ENCODE peak calls at places on chromosomes 6 and 20, in eight cellular contexts. One of them, this sample, is unnamed.

GRCh38 chr6:139732451-139732850 is 358.0 kb upstream of the CITED2 start:
- DNase-seq in right lobe of liver: no peak
- DNase-seq in AG04449: no peak
- DNase-seq in upper lobe of right lung: no peak
- DNase-seq in A673: no peak
- DNase-seq in cardiac fibroblast: peak
- DNase-seq in tibial nerve: peak
- DNase-seq in prostate gland: peak
- DNase-seq in this sample: peak

GRCh38 chr20:32960849-32961731 is 43.1 kb downstream of the SUN5 start:
- DNase-seq in AG04449: no peak
- DNase-seq in A673: no peak
- DNase-seq in cardiac fibroblast: no peak
- DNase-seq in tibial nerve: no peak
- DNase-seq in right lobe of liver: no peak
- DNase-seq in prostate gland: no peak
- DNase-seq in upper lobe of right lung: peak
- DNase-seq in this sample: no peak

GRCh38 chr6:44016131-44016870 is 111.0 kb downstream of the MRPL14 start:
- DNase-seq in cardiac fibroblast: peak
- DNase-seq in A673: no peak
- DNase-seq in AG04449: no peak
- DNase-seq in tibial nerve: no peak
- DNase-seq in upper lobe of right lung: peak
- DNase-seq in right lobe of liver: no peak
- DNase-seq in prostate gland: no peak
- DNase-seq in this sample: peak

GRCh38 chr6:44630125-44631028 is 242.9 kb downstream of the CDC5L start:
- DNase-seq in right lobe of liver: peak
- DNase-seq in prostate gland: peak
- DNase-seq in A673: peak
- DNase-seq in AG04449: no peak
- DNase-seq in tibial nerve: no peak
- DNase-seq in upper lobe of right lung: no peak
- DNase-seq in cardiac fibroblast: peak
- DNase-seq in this sample: peak

GRCh38 chr20:14966203-14966602 is 628.8 kb upstream of the FLRT3 start:
- DNase-seq in upper lobe of right lung: no peak
- DNase-seq in right lobe of liver: no peak
- DNase-seq in prostate gland: no peak
- DNase-seq in tibial nerve: no peak
- DNase-seq in A673: no peak
- DNase-seq in cardiac fibroblast: no peak
- DNase-seq in AG04449: no peak
- DNase-seq in this sample: no peak

GRCh38 chr20:33940701-33941100 is 53.0 kb upstream of the RALY start:
- DNase-seq in upper lobe of right lung: no peak
- DNase-seq in AG04449: no peak
- DNase-seq in A673: no peak
- DNase-seq in cardiac fibroblast: no peak
- DNase-seq in prostate gland: no peak
- DNase-seq in tibial nerve: no peak
- DNase-seq in right lobe of liver: no peak
- DNase-seq in this sample: no peak

GRCh38 chr6:37696220-37696840 is 1.4 kb downstream of the MDGA1 start:
- DNase-seq in right lobe of liver: peak
- DNase-seq in upper lobe of right lung: no peak
- DNase-seq in cardiac fibroblast: peak
- DNase-seq in A673: no peak
- DNase-seq in AG04449: no peak
- DNase-seq in tibial nerve: no peak
- DNase-seq in prostate gland: no peak
- DNase-seq in this sample: no peak

GRCh38 chr6:19538086-19538485 is 299.1 kb upstream of the ID4 start:
- DNase-seq in right lobe of liver: no peak
- DNase-seq in cardiac fibroblast: no peak
- DNase-seq in tibial nerve: no peak
- DNase-seq in upper lobe of right lung: no peak
- DNase-seq in prostate gland: peak
- DNase-seq in AG04449: no peak
- DNase-seq in A673: no peak
- DNase-seq in this sample: no peak

GRCh38 chr6:152380351-152380767 is 256.8 kb downstream of the SYNE1 start:
- DNase-seq in prostate gland: no peak
- DNase-seq in upper lobe of right lung: no peak
- DNase-seq in tibial nerve: peak
- DNase-seq in A673: peak
- DNase-seq in right lobe of liver: no peak
- DNase-seq in AG04449: peak
- DNase-seq in cardiac fibroblast: peak
- DNase-seq in this sample: peak

GRCh38 chr6:1672379-1672778 is 62.7 kb downstream of the FOXC1 start:
- DNase-seq in A673: no peak
- DNase-seq in cardiac fibroblast: peak
- DNase-seq in right lobe of liver: no peak
- DNase-seq in tibial nerve: no peak
- DNase-seq in upper lobe of right lung: no peak
- DNase-seq in AG04449: no peak
- DNase-seq in prostate gland: no peak
- DNase-seq in this sample: no peak

GRCh38 chr6:14910692-14911547 is 334.9 kb upstream of the JARID2 start:
- DNase-seq in A673: peak
- DNase-seq in upper lobe of right lung: peak
- DNase-seq in prostate gland: no peak
- DNase-seq in right lobe of liver: peak
- DNase-seq in tibial nerve: peak
- DNase-seq in AG04449: no peak
- DNase-seq in cardiac fibroblast: peak
- DNase-seq in this sample: no peak

GRCh38 chr6:14900919-14901318 is 344.9 kb upstream of the JARID2 start:
- DNase-seq in AG04449: no peak
- DNase-seq in cardiac fibroblast: no peak
- DNase-seq in upper lobe of right lung: no peak
- DNase-seq in tibial nerve: no peak
- DNase-seq in A673: no peak
- DNase-seq in prostate gland: no peak
- DNase-seq in right lobe of liver: no peak
- DNase-seq in this sample: no peak

GRCh38 chr6:14903176-14904088 is 342.4 kb upstream of the JARID2 start:
- DNase-seq in tibial nerve: no peak
- DNase-seq in right lobe of liver: no peak
- DNase-seq in prostate gland: no peak
- DNase-seq in cardiac fibroblast: no peak
- DNase-seq in upper lobe of right lung: no peak
- DNase-seq in AG04449: no peak
- DNase-seq in A673: no peak
- DNase-seq in this sample: no peak

GRCh38 chr6:14906621-14907020 is 339.2 kb upstream of the JARID2 start:
- DNase-seq in right lobe of liver: no peak
- DNase-seq in upper lobe of right lung: no peak
- DNase-seq in prostate gland: no peak
- DNase-seq in cardiac fibroblast: no peak
- DNase-seq in A673: no peak
- DNase-seq in tibial nerve: no peak
- DNase-seq in AG04449: no peak
- DNase-seq in this sample: no peak

GRCh38 chr6:14905201-14905600 is 340.7 kb upstream of the JARID2 start:
- DNase-seq in right lobe of liver: no peak
- DNase-seq in upper lobe of right lung: no peak
- DNase-seq in AG04449: no peak
- DNase-seq in tibial nerve: no peak
- DNase-seq in cardiac fibroblast: no peak
- DNase-seq in A673: no peak
- DNase-seq in prostate gland: no peak
- DNase-seq in this sample: no peak
- TF ChIP-seq CTCF in right lobe of liver: no peak
- TF ChIP-seq CTCF in upper lobe of right lung: no peak
- TF ChIP-seq CTCF in AG04449: no peak
- TF ChIP-seq CTCF in tibial nerve: no peak
- TF ChIP-seq CTCF in cardiac fibroblast: no peak
- TF ChIP-seq CTCF in A673: no peak
- TF ChIP-seq CTCF in prostate gland: no peak
- TF ChIP-seq CTCF in this sample: no peak

GRCh38 chr6:31175961-31176360 is 5.5 kb upstream of the POU5F1 start:
- DNase-seq in upper lobe of right lung: no peak
- DNase-seq in AG04449: peak
- DNase-seq in A673: no peak
- DNase-seq in cardiac fibroblast: peak
- DNase-seq in right lobe of liver: no peak
- DNase-seq in tibial nerve: no peak
- DNase-seq in prostate gland: no peak
- DNase-seq in this sample: peak

GRCh38 chr6:31179042-31179386 is 8.5 kb upstream of the POU5F1 start:
- DNase-seq in prostate gland: no peak
- DNase-seq in upper lobe of right lung: no peak
- DNase-seq in right lobe of liver: no peak
- DNase-seq in AG04449: no peak
- DNase-seq in tibial nerve: no peak
- DNase-seq in A673: no peak
- DNase-seq in cardiac fibroblast: no peak
- DNase-seq in this sample: no peak

GRCh38 chr6:31180500-31180899 is 10.0 kb upstream of the POU5F1 start:
- DNase-seq in A673: no peak
- DNase-seq in right lobe of liver: peak
- DNase-seq in AG04449: no peak
- DNase-seq in upper lobe of right lung: peak
- DNase-seq in cardiac fibroblast: peak
- DNase-seq in tibial nerve: no peak
- DNase-seq in prostate gland: no peak
- DNase-seq in this sample: peak

GRCh38 chr6:31178143-31179041 is 7.9 kb upstream of the POU5F1 start:
- DNase-seq in prostate gland: no peak
- DNase-seq in upper lobe of right lung: no peak
- DNase-seq in A673: no peak
- DNase-seq in AG04449: no peak
- DNase-seq in right lobe of liver: no peak
- DNase-seq in cardiac fibroblast: peak
- DNase-seq in tibial nerve: no peak
- DNase-seq in this sample: no peak

DNA sequence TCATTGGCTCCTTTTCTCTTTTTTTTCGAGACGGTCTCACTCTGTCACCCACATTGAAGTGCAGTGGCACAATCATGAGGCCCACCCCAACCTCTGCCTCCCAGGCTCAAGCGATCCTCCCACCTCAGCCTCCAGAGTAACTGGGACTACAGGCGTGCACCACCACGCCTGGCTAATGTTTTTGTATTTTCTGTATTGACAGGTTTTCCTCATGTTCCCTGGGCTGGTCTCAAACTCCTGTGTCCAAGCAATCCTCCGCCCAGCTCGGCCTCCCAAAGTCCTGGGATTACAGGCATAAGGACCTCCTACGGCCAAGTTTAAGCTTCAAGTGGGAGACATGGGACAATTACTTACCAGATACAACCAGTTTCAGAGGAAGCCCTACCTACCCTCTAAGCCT is 9.4 kb upstream of the POU5F1 start:
- DNase-seq in AG04449: no peak
- DNase-seq in right lobe of liver: no peak
- DNase-seq in upper lobe of right lung: no peak
- DNase-seq in prostate gland: no peak
- DNase-seq in A673: no peak
- DNase-seq in tibial nerve: no peak
- DNase-seq in cardiac fibroblast: no peak
- DNase-seq in this sample: no peak
- H3K4me3 ChIP-seq in AG04449: peak
- H3K4me3 ChIP-seq in right lobe of liver: no peak
- H3K4me3 ChIP-seq in upper lobe of right lung: peak
- H3K4me3 ChIP-seq in prostate gland: no peak
- H3K4me3 ChIP-seq in A673: no peak
- H3K4me3 ChIP-seq in tibial nerve: no peak
- H3K4me3 ChIP-seq in cardiac fibroblast: peak
- H3K4me3 ChIP-seq in this sample: peak

GRCh38 chr6:135906542-135906941 is 55.0 kb downstream of the PDE7B start:
- DNase-seq in AG04449: no peak
- DNase-seq in right lobe of liver: no peak
- DNase-seq in prostate gland: no peak
- DNase-seq in cardiac fibroblast: peak
- DNase-seq in upper lobe of right lung: no peak
- DNase-seq in tibial nerve: no peak
- DNase-seq in A673: no peak
- DNase-seq in this sample: no peak

GRCh38 chr6:135905604-135906300 is 54.3 kb downstream of the PDE7B start:
- DNase-seq in tibial nerve: no peak
- DNase-seq in A673: no peak
- DNase-seq in AG04449: no peak
- DNase-seq in upper lobe of right lung: no peak
- DNase-seq in right lobe of liver: no peak
- DNase-seq in cardiac fibroblast: no peak
- DNase-seq in prostate gland: no peak
- DNase-seq in this sample: no peak

GRCh38 chr6:135910943-135911618 is 59.6 kb downstream of the PDE7B start:
- DNase-seq in cardiac fibroblast: no peak
- DNase-seq in AG04449: no peak
- DNase-seq in prostate gland: no peak
- DNase-seq in upper lobe of right lung: no peak
- DNase-seq in tibial nerve: no peak
- DNase-seq in right lobe of liver: no peak
- DNase-seq in A673: no peak
- DNase-seq in this sample: no peak

GRCh38 chr6:135913785-135914184 is 62.3 kb downstream of the PDE7B start:
- DNase-seq in prostate gland: no peak
- DNase-seq in right lobe of liver: no peak
- DNase-seq in upper lobe of right lung: no peak
- DNase-seq in cardiac fibroblast: no peak
- DNase-seq in A673: no peak
- DNase-seq in AG04449: no peak
- DNase-seq in tibial nerve: no peak
- DNase-seq in this sample: no peak

DNA sequence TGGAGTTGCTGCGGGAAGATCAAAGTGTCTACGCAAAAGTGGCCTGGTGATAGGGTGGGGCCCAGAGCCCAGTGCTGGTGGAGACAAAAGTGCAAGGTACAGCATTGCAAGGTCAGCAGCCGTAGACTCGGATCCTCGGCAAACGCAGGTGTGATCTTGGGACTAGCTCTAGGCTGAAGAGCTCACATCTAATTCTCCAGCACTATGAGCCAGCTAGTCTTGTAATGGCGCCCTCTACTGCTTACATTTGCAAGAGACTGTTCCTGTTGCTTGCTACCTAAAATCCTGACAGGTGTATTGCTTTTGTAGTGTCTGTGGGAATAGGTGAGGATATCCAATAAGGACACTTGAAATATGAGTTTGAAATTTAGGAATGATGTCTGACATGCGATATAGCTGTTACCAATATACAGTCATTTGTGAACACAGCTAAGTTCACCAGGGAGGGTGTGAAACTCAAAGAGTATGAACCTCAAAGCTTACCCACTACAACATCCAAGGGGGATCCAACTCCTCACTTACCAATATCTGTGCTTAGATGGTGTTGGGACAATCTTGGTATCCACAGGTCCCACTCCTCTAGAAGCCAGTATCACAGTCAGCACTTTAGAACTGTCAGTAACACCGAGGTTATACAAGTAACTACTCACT is 58.4 kb downstream of the PDE7B start:
- DNase-seq in A673: peak
- DNase-seq in upper lobe of right lung: no peak
- DNase-seq in right lobe of liver: peak
- DNase-seq in tibial nerve: peak
- DNase-seq in cardiac fibroblast: peak
- DNase-seq in prostate gland: peak
- DNase-seq in AG04449: no peak
- DNase-seq in this sample: peak
- TF ChIP-seq CTCF in A673: peak
- TF ChIP-seq CTCF in upper lobe of right lung: peak
- TF ChIP-seq CTCF in right lobe of liver: peak
- TF ChIP-seq CTCF in tibial nerve: peak
- TF ChIP-seq CTCF in cardiac fibroblast: peak
- TF ChIP-seq CTCF in prostate gland: no peak
- TF ChIP-seq CTCF in AG04449: peak
- TF ChIP-seq CTCF in this sample: peak

GRCh38 chr6:6856538-6857523 is 250.9 kb upstream of the RREB1 start:
- DNase-seq in prostate gland: no peak
- DNase-seq in tibial nerve: peak
- DNase-seq in cardiac fibroblast: peak
- DNase-seq in A673: peak
- DNase-seq in right lobe of liver: peak
- DNase-seq in upper lobe of right lung: peak
- DNase-seq in AG04449: no peak
- DNase-seq in this sample: peak
- H3K4me3 ChIP-seq in prostate gland: no peak
- H3K4me3 ChIP-seq in tibial nerve: no peak
- H3K4me3 ChIP-seq in cardiac fibroblast: peak
- H3K4me3 ChIP-seq in A673: peak
- H3K4me3 ChIP-seq in right lobe of liver: peak
- H3K4me3 ChIP-seq in upper lobe of right lung: peak
- H3K4me3 ChIP-seq in AG04449: no peak
- H3K4me3 ChIP-seq in this sample: no peak